ENCODE peak calls at places on chromosomes 4 and X, in seven cellular contexts. N is HCT116, U is GM23338, G is A549, D is K562, L is GM12878, T is SK-N-SH. A is an unnamed sample.
A peak's percentile ranks its signal among the peaks of the same experiment; 100 is the strongest.

GRCh38 chrX:110321670-110322069 is 3.8 kb upstream of the AMMECR1 start:
- DNase-seq in N (no peak), U (no peak), G (no peak), D (no peak), L (no peak), T (no peak), A (no peak)

GRCh38 chrX:33138677-33139249 is 72.6 kb downstream of the DMD start:
- DNase-seq in N (no peak), U (no peak), G (peak; percentile 1), D (no peak), L (no peak), T (no peak), A (no peak)

GRCh38 chrX:74061879-74062278 is 242.1 kb upstream of the ZCCHC13 start:
- DNase-seq in N (no peak), U (no peak), G (no peak), D (no peak), L (no peak), T (no peak), A (no peak)

GRCh38 chr4:172127168-172127567 is 314.0 kb downstream of the GALNTL6 start:
- DNase-seq in N (no peak), U (no peak), G (no peak), D (no peak), L (no peak), T (no peak), A (no peak)

GRCh38 chr4:116023049-116023448 is 909.6 kb upstream of the NDST4 start:
- DNase-seq in N (no peak), U (no peak), G (no peak), D (no peak), L (no peak), T (no peak), A (no peak)

GRCh38 chr4:18593297-18594002 is 571.9 kb upstream of the LCORL start:
- DNase-seq in N (peak; percentile 63), U (peak; percentile 93), G (peak; percentile 64), D (peak; percentile 66), L (peak; percentile 7), T (peak; percentile 63), A (peak; percentile 56)

GRCh38 chr4:77172336-77172735 is 15.3 kb downstream of the CCNG2 start:
- DNase-seq in N (no peak), U (no peak), G (no peak), D (no peak), L (no peak), T (no peak), A (no peak)

GRCh38 chrX:72243472-72243871 is 4.6 kb upstream of the ERCC6L start:
- DNase-seq in N (no peak), U (no peak), G (no peak), D (peak; percentile 44), L (no peak), T (no peak), A (no peak)

GRCh38 chrX:128975716-128976115 is 547.6 kb downstream of the SMARCA1 start:
- DNase-seq in N (no peak), U (peak; percentile 72), G (peak; percentile 23), D (peak; percentile 6), L (no peak), T (peak; percentile 41), A (peak; percentile 10)

GRCh38 chr4:10173039-10173753 is 56.6 kb upstream of the WDR1 start:
- DNase-seq in N (no peak), U (no peak), G (no peak), D (peak; percentile 88), L (no peak), T (no peak), A (no peak)

GRCh38 chrX:129797251-129797906 is 17.6 kb downstream of the SASH3 start:
- DNase-seq in N (no peak), U (no peak), G (no peak), D (no peak), L (no peak), T (no peak), A (no peak)

GRCh38 chr4:107619065-107619464 is 101.0 kb downstream of the PAPSS1 start:
- DNase-seq in N (no peak), U (no peak), G (no peak), D (no peak), L (no peak), T (no peak), A (no peak)

GRCh38 chr4:4671774-4672349 is 130.0 kb upstream of the STX18 start:
- DNase-seq in N (no peak), U (no peak), G (no peak), D (no peak), L (no peak), T (no peak), A (no peak)

DNA sequence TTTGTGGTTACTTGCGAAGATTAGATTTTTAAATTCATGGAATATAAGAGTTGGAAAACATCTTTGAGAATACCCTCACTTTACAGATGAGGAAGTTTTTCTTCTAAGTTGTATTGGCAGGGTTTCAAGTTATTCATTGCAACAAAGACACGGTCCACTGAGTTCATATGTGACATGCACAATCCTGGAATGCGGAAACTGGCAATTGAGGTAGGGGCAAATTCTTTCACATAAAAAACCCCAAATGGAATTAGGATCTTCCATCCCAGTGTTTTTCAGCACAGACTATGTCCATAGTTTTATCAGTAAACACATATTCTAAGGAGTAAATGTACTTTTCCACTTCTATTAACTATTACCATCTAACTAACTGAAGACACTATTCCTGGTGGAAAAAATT is 81.8 kb upstream of the NAP1L5 start:
- DNase-seq in N (no peak), U (no peak), G (no peak), D (no peak), L (no peak), T (no peak), A (no peak)
- TF ChIP-seq REST in N (no peak), U (no peak), G (no peak), D (no peak), L (no peak), T (no peak), A (no peak)

DNA sequence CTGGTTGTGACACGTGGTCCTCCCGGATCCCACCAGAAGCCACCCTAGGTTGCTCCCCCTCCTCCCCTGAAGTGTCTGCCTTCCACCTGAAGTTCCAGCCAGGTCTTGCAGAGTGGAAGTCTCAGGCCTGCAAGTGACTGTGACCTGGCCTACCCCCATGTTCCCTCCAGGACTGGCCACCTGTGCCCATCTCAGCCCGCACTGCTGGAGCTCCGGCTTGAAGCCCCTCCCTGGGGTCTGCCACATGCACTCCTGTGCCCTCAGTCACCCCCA is 6.1 kb upstream of the HGFAC start:
- DNase-seq in N (no peak), U (no peak), G (no peak), D (no peak), L (no peak), T (no peak), A (no peak)
- TF ChIP-seq REST in N (no peak), U (no peak), G (no peak), D (no peak), L (no peak), T (no peak), A (no peak)

DNA sequence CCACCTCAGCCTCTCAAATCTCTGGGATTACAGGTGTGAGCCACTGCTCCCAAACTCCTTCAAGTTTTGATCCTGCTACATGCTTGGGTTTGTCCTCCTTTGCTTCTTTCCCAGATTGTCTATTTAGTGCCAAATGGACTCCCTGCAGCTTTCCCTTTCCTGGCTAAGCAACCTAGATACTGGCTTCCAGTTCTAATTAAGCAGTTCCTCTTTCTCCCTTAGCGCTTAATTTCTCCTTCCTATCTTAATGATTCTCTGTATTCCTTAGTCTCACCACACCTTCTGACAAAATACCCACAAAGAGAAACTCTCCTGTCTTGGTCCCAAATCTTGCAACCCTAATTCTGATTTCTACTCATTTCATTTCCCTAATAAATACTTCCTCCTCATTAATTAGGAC is 7.8 kb downstream of the RXFP1 start:
- DNase-seq in N (no peak), U (no peak), G (no peak), D (no peak), L (no peak), T (no peak), A (no peak)
- TF ChIP-seq REST in N (no peak), U (no peak), G (no peak), D (no peak), L (no peak), T (no peak), A (no peak)

DNA sequence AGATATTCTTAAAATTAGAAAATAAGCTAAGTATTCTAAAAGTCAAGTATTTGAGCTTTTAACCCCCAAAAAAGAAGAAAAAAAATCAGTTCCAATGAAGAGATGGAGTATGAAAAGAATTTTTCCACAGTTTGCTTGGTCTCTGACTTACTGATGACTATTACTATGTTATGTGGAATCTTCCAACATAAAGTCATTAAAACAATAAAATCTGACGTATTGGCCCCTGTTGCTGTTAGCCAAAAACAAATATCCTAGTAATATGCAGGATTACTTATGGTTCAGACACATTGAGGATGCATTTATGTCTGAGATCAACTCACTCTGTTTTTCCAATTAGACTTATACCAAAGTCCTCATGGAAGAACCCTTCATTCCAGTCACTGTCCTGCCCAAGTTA is 517.2 kb upstream of the ADGRL3 start:
- DNase-seq in N (no peak), U (no peak), G (no peak), D (no peak), L (no peak), T (no peak), A (no peak)
- TF ChIP-seq REST in N (no peak), U (no peak), G (no peak), D (no peak), L (no peak), T (no peak), A (no peak)

GRCh38 chr4:88866862-88867550 is 169.4 kb upstream of the NAP1L5 start:
- DNase-seq in N (no peak), U (no peak), G (no peak), D (no peak), L (no peak), T (no peak), A (no peak)
- TF ChIP-seq REST in N (no peak), U (no peak), G (no peak), D (no peak), L (no peak), T (no peak), A (no peak)

GRCh38 chr4:39353478-39354177 is 12.5 kb downstream of the RFC1 start:
- DNase-seq in N (no peak), U (no peak), G (peak; percentile 23), D (no peak), L (peak; percentile 85), T (peak; percentile 41), A (no peak)
- TF ChIP-seq REST in N (no peak), U (no peak), G (no peak), D (no peak), L (no peak), T (no peak), A (no peak)

GRCh38 chr4:73430188-73430587 is 5.8 kb upstream of the AFP start:
- DNase-seq in N (no peak), U (no peak), G (no peak), D (no peak), L (no peak), T (no peak), A (no peak)
- TF ChIP-seq REST in N (no peak), U (no peak), G (no peak), D (no peak), L (no peak), T (no peak), A (no peak)

DNA sequence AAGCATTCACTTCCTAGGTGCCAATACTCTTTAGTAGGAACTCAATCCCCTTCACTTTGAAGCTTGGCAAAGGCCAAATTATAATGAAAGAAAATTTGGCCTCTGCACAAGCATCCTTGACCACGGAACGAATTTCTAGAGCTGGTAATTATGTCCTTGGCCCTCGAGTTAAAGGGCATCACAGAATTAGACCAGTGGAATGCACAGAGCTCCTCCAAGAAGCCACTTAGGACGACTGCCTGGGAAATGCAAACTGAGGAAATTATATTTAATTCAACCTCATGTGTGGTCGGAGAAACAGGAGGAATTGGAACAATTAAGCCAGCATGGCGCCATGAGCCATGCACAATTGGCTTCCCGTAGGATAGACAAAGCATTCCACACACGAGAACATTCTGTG is 59.3 kb downstream of the NLGN4X start:
- DNase-seq in N (no peak), U (no peak), G (no peak), D (no peak), L (no peak), T (no peak), A (no peak)
- TF ChIP-seq REST in N (no peak), U (no peak), G (no peak), D (no peak), L (no peak), T (no peak), A (no peak)